ENCODE peak calls at places on chromosome X, in eight cellular contexts. One of them, this sample, is unnamed.

GRCh38 chrX:80812176-80812575 is 2.5 kb upstream of the BRWD3 start:
- DNase-seq in lower lobe of right lung: peak; percentile 49
- DNase-seq in colonic mucosa: peak; percentile 22
- DNase-seq in transverse colon: peak; percentile 19
- DNase-seq in PC-9: no peak
- DNase-seq in IMR-90: peak; percentile 19
- DNase-seq in uterus: no peak
- DNase-seq in A549: no peak
- DNase-seq in this sample: no peak

GRCh38 chrX:71378752-71379151 is 12.6 kb downstream of the TAF1 start:
- DNase-seq in lower lobe of right lung: no peak
- DNase-seq in transverse colon: no peak
- DNase-seq in colonic mucosa: no peak
- DNase-seq in uterus: no peak
- DNase-seq in A549: no peak
- DNase-seq in IMR-90: no peak
- DNase-seq in PC-9: no peak
- DNase-seq in this sample: no peak

GRCh38 chrX:70479970-70480659 is 35.5 kb downstream of the DLG3 start:
- DNase-seq in A549: no peak
- DNase-seq in uterus: no peak
- DNase-seq in IMR-90: no peak
- DNase-seq in transverse colon: peak; percentile 60
- DNase-seq in lower lobe of right lung: no peak
- DNase-seq in PC-9: peak; percentile 56
- DNase-seq in colonic mucosa: peak; percentile 66
- DNase-seq in this sample: peak; percentile 41

GRCh38 chrX:48927736-48928382 is 9.0 kb upstream of the PIM2 start:
- DNase-seq in colonic mucosa: no peak
- DNase-seq in lower lobe of right lung: no peak
- DNase-seq in A549: no peak
- DNase-seq in transverse colon: no peak
- DNase-seq in PC-9: no peak
- DNase-seq in uterus: no peak
- DNase-seq in IMR-90: no peak
- DNase-seq in this sample: no peak

GRCh38 chrX:24676403-24677024 is 17.2 kb upstream of the POLA1 start:
- DNase-seq in lower lobe of right lung: no peak
- DNase-seq in PC-9: no peak
- DNase-seq in IMR-90: no peak
- DNase-seq in colonic mucosa: no peak
- DNase-seq in uterus: no peak
- DNase-seq in A549: peak; percentile 22
- DNase-seq in transverse colon: no peak
- DNase-seq in this sample: peak; percentile 5

GRCh38 chrX:113741744-113742143 is 842.1 kb upstream of the HTR2C start:
- DNase-seq in A549: no peak
- DNase-seq in uterus: no peak
- DNase-seq in colonic mucosa: no peak
- DNase-seq in IMR-90: no peak
- DNase-seq in lower lobe of right lung: no peak
- DNase-seq in PC-9: no peak
- DNase-seq in transverse colon: no peak
- DNase-seq in this sample: peak; percentile 50

GRCh38 chrX:25105251-25105650 is 89.5 kb upstream of the ARX start:
- DNase-seq in PC-9: no peak
- DNase-seq in IMR-90: no peak
- DNase-seq in transverse colon: no peak
- DNase-seq in lower lobe of right lung: no peak
- DNase-seq in colonic mucosa: no peak
- DNase-seq in A549: no peak
- DNase-seq in uterus: no peak
- DNase-seq in this sample: no peak

GRCh38 chrX:24506082-24506481 is 41.0 kb downstream of the PDK3 start:
- DNase-seq in A549: no peak
- DNase-seq in uterus: no peak
- DNase-seq in colonic mucosa: no peak
- DNase-seq in PC-9: peak; percentile 62
- DNase-seq in lower lobe of right lung: no peak
- DNase-seq in transverse colon: no peak
- DNase-seq in IMR-90: peak; percentile 44
- DNase-seq in this sample: peak; percentile 42

GRCh38 chrX:153610834-153611209 is 11.9 kb upstream of the CCNQ start:
- DNase-seq in uterus: no peak
- DNase-seq in colonic mucosa: no peak
- DNase-seq in IMR-90: no peak
- DNase-seq in A549: no peak
- DNase-seq in lower lobe of right lung: no peak
- DNase-seq in transverse colon: no peak
- DNase-seq in PC-9: no peak
- DNase-seq in this sample: no peak

GRCh38 chrX:153606503-153606902 is 7.6 kb upstream of the CCNQ start:
- DNase-seq in colonic mucosa: no peak
- DNase-seq in PC-9: no peak
- DNase-seq in lower lobe of right lung: no peak
- DNase-seq in transverse colon: no peak
- DNase-seq in A549: no peak
- DNase-seq in uterus: no peak
- DNase-seq in IMR-90: no peak
- DNase-seq in this sample: no peak

GRCh38 chrX:153609917-153610833 is 11.2 kb upstream of the CCNQ start:
- DNase-seq in transverse colon: peak; percentile 66
- DNase-seq in uterus: peak; percentile 80
- DNase-seq in A549: peak; percentile 65
- DNase-seq in IMR-90: peak; percentile 65
- DNase-seq in PC-9: no peak
- DNase-seq in lower lobe of right lung: peak; percentile 75
- DNase-seq in colonic mucosa: peak; percentile 68
- DNase-seq in this sample: peak; percentile 59

GRCh38 chrX:153608821-153609220 is 9.9 kb upstream of the CCNQ start:
- DNase-seq in A549: no peak
- DNase-seq in uterus: no peak
- DNase-seq in IMR-90: peak; percentile 28
- DNase-seq in lower lobe of right lung: no peak
- DNase-seq in colonic mucosa: no peak
- DNase-seq in PC-9: no peak
- DNase-seq in transverse colon: no peak
- DNase-seq in this sample: peak; percentile 9

DNA sequence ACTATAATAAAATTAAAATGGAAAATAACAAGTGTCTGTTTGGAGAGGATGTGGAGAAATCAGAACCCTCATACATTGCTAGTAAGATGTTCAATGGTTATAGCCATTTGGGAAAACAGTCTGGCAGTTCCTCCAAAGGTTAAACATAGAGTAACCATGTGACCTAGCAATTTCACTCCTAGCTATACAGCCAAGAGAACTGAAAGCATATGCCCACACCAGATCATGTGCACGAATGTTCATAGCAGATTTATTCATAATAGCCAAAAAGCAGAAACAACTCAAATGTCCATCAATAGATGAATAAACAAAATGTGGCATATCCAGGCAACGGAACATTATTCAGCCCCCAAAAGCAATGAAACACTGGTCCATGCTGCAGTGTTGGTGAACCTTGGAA is 9.4 kb upstream of the CCNQ start:
- DNase-seq in A549: no peak
- DNase-seq in colonic mucosa: no peak
- DNase-seq in lower lobe of right lung: no peak
- DNase-seq in PC-9: no peak
- DNase-seq in IMR-90: no peak
- DNase-seq in transverse colon: no peak
- DNase-seq in uterus: no peak
- DNase-seq in this sample: no peak
- H3K4me3 ChIP-seq in A549: no peak overlapping the region
- H3K4me3 ChIP-seq in colonic mucosa: no peak overlapping the region
- H3K4me3 ChIP-seq in lower lobe of right lung: no peak overlapping the region
- H3K4me3 ChIP-seq in PC-9: no peak overlapping the region
- H3K4me3 ChIP-seq in IMR-90: no peak overlapping the region
- H3K4me3 ChIP-seq in transverse colon: no peak overlapping the region
- H3K4me3 ChIP-seq in uterus: no peak overlapping the region
- H3K4me3 ChIP-seq in this sample: no peak overlapping the region

GRCh38 chrX:131812847-131813825 is 210.0 kb upstream of the STK26 start:
- DNase-seq in PC-9: no peak
- DNase-seq in colonic mucosa: peak; percentile 81
- DNase-seq in IMR-90: peak; percentile 79
- DNase-seq in transverse colon: peak; percentile 82
- DNase-seq in A549: peak; percentile 6
- DNase-seq in lower lobe of right lung: no peak
- DNase-seq in uterus: peak; percentile 79
- DNase-seq in this sample: peak; percentile 77
- TF ChIP-seq CTCF in PC-9: no peak
- TF ChIP-seq CTCF in colonic mucosa: peak; percentile 22
- TF ChIP-seq CTCF in IMR-90: peak; percentile 64
- TF ChIP-seq CTCF in transverse colon: no peak
- TF ChIP-seq CTCF in A549: peak; percentile 18
- TF ChIP-seq CTCF in lower lobe of right lung: peak; percentile 16
- TF ChIP-seq CTCF in uterus: peak; percentile 63
- TF ChIP-seq CTCF in this sample: peak; percentile 35

GRCh38 chrX:40154229-40154852 is 56.6 kb upstream of the BCOR start:
- DNase-seq in uterus: peak; percentile 39
- DNase-seq in IMR-90: no peak
- DNase-seq in transverse colon: no peak
- DNase-seq in colonic mucosa: peak; percentile 25
- DNase-seq in PC-9: no peak
- DNase-seq in A549: peak; percentile 53
- DNase-seq in lower lobe of right lung: no peak
- DNase-seq in this sample: no peak

GRCh38 chrX:40156472-40157227 is 58.9 kb upstream of the BCOR start:
- DNase-seq in PC-9: no peak
- DNase-seq in transverse colon: no peak
- DNase-seq in uterus: no peak
- DNase-seq in colonic mucosa: no peak
- DNase-seq in lower lobe of right lung: no peak
- DNase-seq in A549: no peak
- DNase-seq in IMR-90: no peak
- DNase-seq in this sample: no peak

GRCh38 chrX:40157228-40158035 is 59.7 kb upstream of the BCOR start:
- DNase-seq in A549: no peak
- DNase-seq in PC-9: no peak
- DNase-seq in lower lobe of right lung: no peak
- DNase-seq in transverse colon: no peak
- DNase-seq in colonic mucosa: no peak
- DNase-seq in IMR-90: no peak
- DNase-seq in uterus: no peak
- DNase-seq in this sample: no peak

GRCh38 chrX:40154853-40155616 is 57.3 kb upstream of the BCOR start:
- DNase-seq in transverse colon: peak; percentile 66
- DNase-seq in colonic mucosa: peak; percentile 61
- DNase-seq in lower lobe of right lung: peak; percentile 76
- DNase-seq in IMR-90: peak; percentile 50
- DNase-seq in uterus: peak; percentile 76
- DNase-seq in PC-9: peak; percentile 71
- DNase-seq in A549: peak; percentile 44
- DNase-seq in this sample: peak; percentile 52

GRCh38 chrX:40155617-40156471 is 58.1 kb upstream of the BCOR start:
- DNase-seq in transverse colon: no peak
- DNase-seq in lower lobe of right lung: no peak
- DNase-seq in A549: peak; percentile 32
- DNase-seq in uterus: peak; percentile 42
- DNase-seq in PC-9: no peak
- DNase-seq in IMR-90: no peak
- DNase-seq in colonic mucosa: peak; percentile 30
- DNase-seq in this sample: no peak
- H3K4me3 ChIP-seq in transverse colon: peak overlapping the region; percentile 56
- H3K4me3 ChIP-seq in lower lobe of right lung: peak overlapping the region; percentile 52
- H3K4me3 ChIP-seq in A549: peak overlapping the region; percentile 64
- H3K4me3 ChIP-seq in uterus: peak overlapping the region; percentile 45
- H3K4me3 ChIP-seq in PC-9: peak overlapping the region; percentile 53
- H3K4me3 ChIP-seq in IMR-90: no peak overlapping the region
- H3K4me3 ChIP-seq in colonic mucosa: peak overlapping the region; percentile 36
- H3K4me3 ChIP-seq in this sample: no peak overlapping the region

GRCh38 chrX:57817302-57817701 is 93.0 kb downstream of the ZXDA start:
- DNase-seq in A549: no peak
- DNase-seq in uterus: no peak
- DNase-seq in lower lobe of right lung: no peak
- DNase-seq in IMR-90: no peak
- DNase-seq in transverse colon: no peak
- DNase-seq in colonic mucosa: no peak
- DNase-seq in PC-9: no peak
- DNase-seq in this sample: peak; percentile 6
- TF ChIP-seq CTCF in A549: peak; percentile 27
- TF ChIP-seq CTCF in uterus: no peak
- TF ChIP-seq CTCF in lower lobe of right lung: peak; percentile 33
- TF ChIP-seq CTCF in IMR-90: peak; percentile 51
- TF ChIP-seq CTCF in transverse colon: peak; percentile 16
- TF ChIP-seq CTCF in colonic mucosa: peak; percentile 21
- TF ChIP-seq CTCF in PC-9: peak; percentile 63
- TF ChIP-seq CTCF in this sample: peak; percentile 51

DNA sequence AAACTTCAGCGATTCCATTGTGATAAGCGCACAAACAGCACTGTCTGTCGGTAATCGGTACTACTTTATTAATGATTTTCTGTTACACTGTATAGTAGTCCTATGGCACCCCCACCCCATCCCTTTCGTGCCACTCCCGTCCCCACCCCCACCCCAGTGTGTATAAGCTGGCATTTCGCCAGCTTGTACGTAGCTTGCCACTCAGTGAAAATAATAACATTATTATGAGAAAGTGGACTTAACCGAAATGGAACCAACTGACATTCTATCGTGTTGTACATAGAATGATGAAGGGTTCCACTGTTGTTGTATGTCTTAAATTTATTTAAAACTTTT is 4.8 kb downstream of the MID1IP1 start:
- DNase-seq in uterus: no peak
- DNase-seq in PC-9: no peak
- DNase-seq in IMR-90: no peak
- DNase-seq in colonic mucosa: no peak
- DNase-seq in transverse colon: no peak
- DNase-seq in A549: peak; percentile 10
- DNase-seq in lower lobe of right lung: no peak
- DNase-seq in this sample: no peak
- H3K4me3 ChIP-seq in uterus: peak overlapping the region; percentile 53
- H3K4me3 ChIP-seq in PC-9: no peak overlapping the region
- H3K4me3 ChIP-seq in IMR-90: peak overlapping the region; percentile 91
- H3K4me3 ChIP-seq in colonic mucosa: peak overlapping the region; percentile 55
- H3K4me3 ChIP-seq in transverse colon: peak overlapping the region; percentile 81
- H3K4me3 ChIP-seq in A549: peak overlapping the region; percentile 78
- H3K4me3 ChIP-seq in lower lobe of right lung: peak overlapping the region; percentile 64
- H3K4me3 ChIP-seq in this sample: peak overlapping the region; percentile 69

GRCh38 chrX:150643958-150644357 is 49.2 kb upstream of the MTMR1 start:
- DNase-seq in uterus: no peak
- DNase-seq in IMR-90: no peak
- DNase-seq in colonic mucosa: no peak
- DNase-seq in lower lobe of right lung: no peak
- DNase-seq in A549: no peak
- DNase-seq in transverse colon: no peak
- DNase-seq in PC-9: no peak
- DNase-seq in this sample: no peak
- TF ChIP-seq CTCF in uterus: no peak
- TF ChIP-seq CTCF in IMR-90: no peak
- TF ChIP-seq CTCF in colonic mucosa: no peak
- TF ChIP-seq CTCF in lower lobe of right lung: no peak
- TF ChIP-seq CTCF in A549: no peak
- TF ChIP-seq CTCF in transverse colon: no peak
- TF ChIP-seq CTCF in PC-9: no peak
- TF ChIP-seq CTCF in this sample: no peak

DNA sequence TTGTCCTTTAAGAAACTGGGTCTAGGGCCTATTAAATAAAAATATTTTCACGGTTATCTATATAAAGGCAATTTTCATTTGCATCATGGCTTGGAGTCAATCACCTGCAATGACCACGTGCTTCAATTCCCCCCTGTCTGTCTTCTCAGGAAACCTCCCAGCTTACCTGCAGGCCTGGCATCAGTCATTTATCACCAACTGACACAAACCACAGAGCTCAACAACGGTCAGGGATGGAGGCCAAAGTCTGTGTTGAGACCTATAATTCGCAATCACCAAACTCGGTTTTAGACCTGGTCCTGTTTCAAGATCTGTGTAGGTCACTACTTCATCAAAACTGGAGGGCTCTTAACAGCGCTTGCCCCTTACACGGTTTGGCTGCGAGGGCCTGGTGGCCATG is 1.9 kb downstream of the SLC9A7 start:
- DNase-seq in transverse colon: no peak
- DNase-seq in colonic mucosa: no peak
- DNase-seq in lower lobe of right lung: no peak
- DNase-seq in IMR-90: no peak
- DNase-seq in A549: no peak
- DNase-seq in uterus: no peak
- DNase-seq in PC-9: no peak
- DNase-seq in this sample: no peak
- H3K4me3 ChIP-seq in transverse colon: no peak overlapping the region
- H3K4me3 ChIP-seq in colonic mucosa: no peak overlapping the region
- H3K4me3 ChIP-seq in lower lobe of right lung: no peak overlapping the region
- H3K4me3 ChIP-seq in IMR-90: peak overlapping the region; percentile 14
- H3K4me3 ChIP-seq in A549: no peak overlapping the region
- H3K4me3 ChIP-seq in uterus: no peak overlapping the region
- H3K4me3 ChIP-seq in PC-9: peak overlapping the region; percentile 56
- H3K4me3 ChIP-seq in this sample: peak overlapping the region; percentile 7